ENCODE peak calls at places on chromosomes 5 and 9, in nine cellular contexts. S is AG10803, T is mesothelial cell of epicardium, R is IMR-90, H is cardiac fibroblast, Y is HepG2, P is fibroblast of the aortic adventitia, O is lower leg skin, I is tibial nerve. N is an unnamed sample.

GRCh38 chr5:172747471-172747870 is 23.5 kb downstream of the DUSP1 start:
- DNase-seq in S (no peak), T (no peak), R (no peak), H (no peak), Y (no peak), P (no peak), O (no peak), I (no peak), N (no peak)

GRCh38 chr5:12625667-12626263 is 721.5 kb upstream of the CTNND2 start:
- DNase-seq in S (no peak), T (no peak), R (no peak), H (no peak), Y (no peak), P (no peak), O (no peak), I (no peak), N (no peak)

GRCh38 chr5:36897616-36898015 is 21.0 kb downstream of the NIPBL start:
- DNase-seq in S (peak; percentile 71), T (no peak), R (peak; percentile 80), H (peak; percentile 42), Y (no peak), P (peak; percentile 53), O (no peak), I (no peak), N (peak; percentile 5)

GRCh38 chr5:11905209-11905608 is 963 bp upstream of the CTNND2 start:
- DNase-seq in S (no peak), T (no peak), R (no peak), H (no peak), Y (no peak), P (no peak), O (no peak), I (no peak), N (no peak)

GRCh38 chr5:172527559-172527958 is 73.2 kb upstream of the SH3PXD2B start:
- DNase-seq in S (no peak), T (no peak), R (no peak), H (no peak), Y (no peak), P (no peak), O (peak; percentile 3), I (no peak), N (no peak)

GRCh38 chr5:50535393-50535792 is 94.3 kb upstream of the EMB start:
- DNase-seq in S (no peak), T (no peak), R (no peak), H (no peak), Y (no peak), P (no peak), O (no peak), I (no peak), N (no peak)

GRCh38 chr5:6291961-6292360 is 86.4 kb downstream of the MED10 start:
- DNase-seq in S (peak; percentile 26), T (no peak), R (no peak), H (peak; percentile 2), Y (peak; percentile 38), P (peak; percentile 7), O (no peak), I (no peak), N (no peak)

GRCh38 chr9:109730228-109730627 is 49.8 kb upstream of the PALM2AKAP2 start:
- DNase-seq in S (peak; percentile 60), T (no peak), R (no peak), H (peak; percentile 17), Y (no peak), P (peak; percentile 7), O (no peak), I (no peak), N (peak; percentile 43)

GRCh38 chr9:27019589-27019988 is 14.1 kb upstream of the LRRC19 start:
- DNase-seq in S (peak; percentile 8), T (no peak), R (peak; percentile 87), H (peak; percentile 10), Y (no peak), P (no peak), O (no peak), I (no peak), N (peak; percentile 48)

GRCh38 chr5:158464383-158464782 is 605.4 kb upstream of the CLINT1 start:
- DNase-seq in S (no peak), T (no peak), R (no peak), H (no peak), Y (no peak), P (no peak), O (no peak), I (no peak), N (no peak)

GRCh38 chr5:142296914-142297417 is 27.9 kb downstream of the SPRY4 start:
- DNase-seq in S (peak; percentile 91), T (no peak), R (peak; percentile 90), H (peak; percentile 90), Y (peak; percentile 77), P (peak; percentile 93), O (no peak), I (no peak), N (no peak)

GRCh38 chr5:67066815-67067214 is 129.8 kb downstream of the CD180 start:
- DNase-seq in S (no peak), T (no peak), R (peak; percentile 39), H (peak; percentile 64), Y (peak; percentile 70), P (peak; percentile 36), O (no peak), I (no peak), N (peak; percentile 37)

GRCh38 chr5:14512574-14512973 is 69.0 kb upstream of the OTULINL start:
- DNase-seq in S (no peak), T (no peak), R (no peak), H (no peak), Y (no peak), P (no peak), O (no peak), I (no peak), N (no peak)

GRCh38 chr5:132428811-132429440 is 59.4 kb downstream of the SLC22A5 start:
- DNase-seq in S (peak; percentile 74), T (no peak), R (peak; percentile 87), H (peak; percentile 55), Y (no peak), P (peak; percentile 53), O (no peak), I (no peak), N (no peak)

GRCh38 chr5:173498871-173499470 is 117.5 kb downstream of the BOD1 start:
- DNase-seq in S (no peak), T (no peak), R (peak; percentile 23), H (no peak), Y (peak; percentile 50), P (no peak), O (no peak), I (no peak), N (no peak)

DNA sequence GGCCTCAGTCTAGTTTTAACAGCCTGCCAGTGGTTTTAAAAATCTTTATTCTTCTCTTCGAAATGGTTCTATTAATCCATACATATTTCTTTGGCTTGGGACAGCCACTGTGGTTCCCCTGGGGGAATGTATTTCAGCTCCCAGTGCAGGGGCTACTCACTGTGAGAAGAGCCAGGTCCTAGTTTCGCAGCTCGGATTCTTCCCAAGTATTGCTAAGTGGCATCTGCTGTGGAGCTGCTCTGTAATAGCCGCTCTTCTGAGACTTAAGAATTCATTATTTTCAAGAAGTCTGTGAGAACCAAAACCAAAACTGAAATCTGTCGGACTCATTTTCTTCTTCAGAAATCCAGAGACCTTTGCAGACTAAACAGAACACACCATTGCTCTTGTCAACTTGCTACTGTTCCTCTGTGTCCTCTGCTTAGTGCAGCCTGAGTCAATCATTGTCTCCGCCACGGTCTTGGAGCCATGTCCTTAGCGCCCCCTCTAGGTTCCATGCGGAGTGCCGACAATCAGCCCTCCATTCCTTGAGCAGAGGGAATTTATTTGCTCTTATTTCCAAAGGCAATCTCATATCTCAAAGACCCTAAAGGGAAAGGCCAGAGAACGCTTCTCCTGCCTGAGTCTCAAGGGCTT is 478.2 kb downstream of the SPATA31D1 start:
- DNase-seq in S (peak; percentile 25), T (no peak), R (peak; percentile 4), H (peak; percentile 7), Y (peak; percentile 13), P (peak; percentile 77), O (no peak), I (no peak), N (no peak)
- TF ChIP-seq CTCF in S (peak; percentile 52), T (no peak), R (peak; percentile 18), H (peak; percentile 78), Y (peak; percentile 73), P (peak; percentile 88), O (no peak), I (no peak), N (peak; percentile 42)

GRCh38 chr9:71681708-71682268 is 86.5 kb downstream of the CEMIP2 start:
- DNase-seq in S (peak; percentile 72), T (no peak), R (peak; percentile 76), H (peak; percentile 61), Y (no peak), P (peak; percentile 60), O (no peak), I (no peak), N (peak; percentile 34)

GRCh38 chr9:71684566-71684965 is 83.7 kb downstream of the CEMIP2 start:
- DNase-seq in S (no peak), T (no peak), R (no peak), H (no peak), Y (no peak), P (no peak), O (no peak), I (no peak), N (no peak)

GRCh38 chr9:71685988-71686387 is 82.3 kb downstream of the CEMIP2 start:
- DNase-seq in S (no peak), T (no peak), R (no peak), H (no peak), Y (no peak), P (no peak), O (no peak), I (no peak), N (no peak)

GRCh38 chr9:71685394-71685793 is 82.9 kb downstream of the CEMIP2 start:
- DNase-seq in S (no peak), T (no peak), R (peak; percentile 10), H (no peak), Y (no peak), P (no peak), O (no peak), I (no peak), N (no peak)

GRCh38 chr9:71683598-71684235 is 84.6 kb downstream of the CEMIP2 start:
- DNase-seq in S (peak; percentile 44), T (no peak), R (peak; percentile 61), H (peak; percentile 67), Y (no peak), P (peak; percentile 18), O (peak; percentile 48), I (peak; percentile 29), N (peak; percentile 54)
- TF ChIP-seq CTCF in S (peak; percentile 40), T (no peak), R (peak; percentile 52), H (peak; percentile 33), Y (no peak), P (peak; percentile 35), O (no peak), I (peak; percentile 36), N (peak; percentile 57)

DNA sequence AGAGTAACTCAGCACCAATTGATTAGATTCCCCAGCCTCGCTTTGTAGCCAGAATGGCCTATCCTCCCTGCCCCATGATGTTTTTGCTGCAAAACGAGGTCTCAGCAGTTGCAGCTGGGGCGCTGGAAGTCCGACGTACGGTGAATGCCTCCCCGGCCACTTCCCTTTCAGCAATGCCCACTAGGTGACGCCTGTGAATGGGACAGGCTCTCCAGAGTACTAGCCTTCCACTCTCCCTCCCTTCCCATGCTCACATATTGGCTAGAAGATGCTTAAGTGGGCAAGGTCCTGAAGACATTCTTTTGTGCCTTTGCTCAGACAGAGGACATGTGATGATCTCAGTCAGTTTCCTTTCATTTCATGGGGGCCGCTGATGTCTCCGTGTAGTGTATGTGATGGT is 50.8 kb downstream of the DMRT2 start:
- DNase-seq in S (peak; percentile 45), T (no peak), R (peak; percentile 16), H (peak; percentile 29), Y (peak; percentile 26), P (peak; percentile 34), O (no peak), I (peak; percentile 41), N (peak; percentile 67)
- TF ChIP-seq CTCF in S (peak; percentile 78), T (peak; percentile 16), R (peak; percentile 42), H (peak; percentile 66), Y (peak; percentile 85), P (peak; percentile 72), O (no peak), I (peak; percentile 16), N (peak; percentile 92)

GRCh38 chr5:68200288-68200687 is 15.3 kb upstream of the PIK3R1 start:
- DNase-seq in S (no peak), T (no peak), R (no peak), H (no peak), Y (no peak), P (no peak), O (no peak), I (no peak), N (no peak)
- TF ChIP-seq CTCF in S (no peak), T (no peak), R (no peak), H (no peak), Y (no peak), P (no peak), O (no peak), I (no peak), N (no peak)

N was measured in foreskin fibroblast.